ENCODE peak calls at places on chromosome 4, in four cellular contexts. One of them, this sample, is unnamed. For H3K27me3, the result is how much of the 10 kb centered on the place peaks cover.

GRCh38 chr4:47662975-47663374 is 174.9 kb downstream of the CORIN start:
- DNase-seq in left lung: no peak
- DNase-seq in spleen: no peak
- DNase-seq in dorsolateral prefrontal cortex: no peak
- DNase-seq in this sample: no peak

GRCh38 chr4:121784975-121785374 is 16.1 kb upstream of the EXOSC9 start:
- DNase-seq in left lung: no peak
- DNase-seq in spleen: no peak
- DNase-seq in dorsolateral prefrontal cortex: no peak
- DNase-seq in this sample: peak

GRCh38 chr4:64192731-64193412 is 216.4 kb downstream of the TECRL start:
- DNase-seq in left lung: no peak
- DNase-seq in spleen: no peak
- DNase-seq in dorsolateral prefrontal cortex: no peak
- DNase-seq in this sample: no peak

GRCh38 chr4:104906274-104906673 is 240.4 kb upstream of the TET2 start:
- DNase-seq in left lung: no peak
- DNase-seq in spleen: no peak
- DNase-seq in dorsolateral prefrontal cortex: no peak
- DNase-seq in this sample: no peak

GRCh38 chr4:111781611-111782010 is 363.6 kb upstream of the FAM241A start:
- DNase-seq in left lung: no peak
- DNase-seq in spleen: no peak
- DNase-seq in dorsolateral prefrontal cortex: no peak
- DNase-seq in this sample: no peak

GRCh38 chr4:77151246-77151645 is 5.8 kb upstream of the CCNG2 start:
- DNase-seq in left lung: no peak
- DNase-seq in spleen: no peak
- DNase-seq in dorsolateral prefrontal cortex: no peak
- DNase-seq in this sample: no peak

GRCh38 chr4:53987761-53988171 is 76.6 kb downstream of the CHIC2 start:
- DNase-seq in left lung: no peak
- DNase-seq in spleen: no peak
- DNase-seq in dorsolateral prefrontal cortex: no peak
- DNase-seq in this sample: peak

GRCh38 chr4:91422011-91422410 is 881.8 kb upstream of the GRID2 start:
- DNase-seq in left lung: no peak
- DNase-seq in spleen: no peak
- DNase-seq in dorsolateral prefrontal cortex: no peak
- DNase-seq in this sample: no peak

GRCh38 chr4:101355767-101356702 is 8.7 kb upstream of the PPP3CA start:
- DNase-seq in left lung: no peak
- DNase-seq in spleen: no peak
- DNase-seq in dorsolateral prefrontal cortex: no peak
- DNase-seq in this sample: no peak

GRCh38 chr4:134200811-134201215 is 776 bp downstream of the PABPC4L start:
- DNase-seq in left lung: no peak
- DNase-seq in spleen: peak
- DNase-seq in dorsolateral prefrontal cortex: no peak
- DNase-seq in this sample: no peak

GRCh38 chr4:150218447-150218846 is 140.2 kb downstream of the DCLK2 start:
- DNase-seq in left lung: no peak
- DNase-seq in spleen: no peak
- DNase-seq in dorsolateral prefrontal cortex: no peak
- DNase-seq in this sample: no peak

GRCh38 chr4:139858436-139859225 is 193.0 kb downstream of the MGST2 start:
- DNase-seq in left lung: no peak
- DNase-seq in spleen: no peak
- DNase-seq in dorsolateral prefrontal cortex: no peak
- DNase-seq in this sample: no peak

GRCh38 chr4:107482546-107482945 is 237.5 kb downstream of the PAPSS1 start:
- DNase-seq in left lung: no peak
- DNase-seq in spleen: no peak
- DNase-seq in dorsolateral prefrontal cortex: no peak
- DNase-seq in this sample: no peak

GRCh38 chr4:32226201-32226600 is 1506.0 kb downstream of the PCDH7 start:
- DNase-seq in left lung: no peak
- DNase-seq in spleen: no peak
- DNase-seq in dorsolateral prefrontal cortex: no peak
- DNase-seq in this sample: peak

GRCh38 chr4:113446019-113446418 is 315.5 kb downstream of the CAMK2D start:
- DNase-seq in left lung: no peak
- DNase-seq in spleen: no peak
- DNase-seq in dorsolateral prefrontal cortex: no peak
- DNase-seq in this sample: no peak

GRCh38 chr4:166594326-166594946 is 639.9 kb downstream of the SPOCK3 start:
- DNase-seq in left lung: no peak
- DNase-seq in spleen: no peak
- DNase-seq in dorsolateral prefrontal cortex: no peak
- DNase-seq in this sample: peak

GRCh38 chr4:177385576-177386320 is 56.5 kb downstream of the AGA start:
- DNase-seq in left lung: no peak
- DNase-seq in spleen: no peak
- DNase-seq in dorsolateral prefrontal cortex: no peak
- DNase-seq in this sample: no peak

GRCh38 chr4:120544838-120545237 is 377.7 kb downstream of the PRDM5 start:
- DNase-seq in left lung: no peak
- DNase-seq in spleen: no peak
- DNase-seq in dorsolateral prefrontal cortex: no peak
- DNase-seq in this sample: no peak

GRCh38 chr4:22235798-22236197 is 280.1 kb downstream of the ADGRA3 start:
- DNase-seq in left lung: no peak
- DNase-seq in spleen: no peak
- DNase-seq in dorsolateral prefrontal cortex: no peak
- DNase-seq in this sample: no peak

GRCh38 chr4:172851534-172851933 is 317.1 kb upstream of the GALNT7 start:
- DNase-seq in left lung: no peak
- DNase-seq in spleen: no peak
- DNase-seq in dorsolateral prefrontal cortex: no peak
- DNase-seq in this sample: no peak

GRCh38 chr4:159029481-159029880 is 73.4 kb upstream of the RAPGEF2 start:
- DNase-seq in left lung: no peak
- DNase-seq in spleen: no peak
- DNase-seq in dorsolateral prefrontal cortex: no peak
- DNase-seq in this sample: no peak

GRCh38 chr4:70651864-70652506 is 14.3 kb downstream of the JCHAIN start:
- DNase-seq in left lung: no peak
- DNase-seq in spleen: no peak
- DNase-seq in dorsolateral prefrontal cortex: no peak
- DNase-seq in this sample: no peak

GRCh38 chr4:45554423-45554822 is 569.4 kb downstream of the GABRG1 start:
- DNase-seq in left lung: no peak
- DNase-seq in spleen: no peak
- DNase-seq in dorsolateral prefrontal cortex: no peak
- DNase-seq in this sample: no peak

GRCh38 chr4:108003964-108004630 is 14.4 kb downstream of the HADH start:
- DNase-seq in left lung: no peak
- DNase-seq in spleen: no peak
- DNase-seq in dorsolateral prefrontal cortex: no peak
- DNase-seq in this sample: no peak

DNA sequence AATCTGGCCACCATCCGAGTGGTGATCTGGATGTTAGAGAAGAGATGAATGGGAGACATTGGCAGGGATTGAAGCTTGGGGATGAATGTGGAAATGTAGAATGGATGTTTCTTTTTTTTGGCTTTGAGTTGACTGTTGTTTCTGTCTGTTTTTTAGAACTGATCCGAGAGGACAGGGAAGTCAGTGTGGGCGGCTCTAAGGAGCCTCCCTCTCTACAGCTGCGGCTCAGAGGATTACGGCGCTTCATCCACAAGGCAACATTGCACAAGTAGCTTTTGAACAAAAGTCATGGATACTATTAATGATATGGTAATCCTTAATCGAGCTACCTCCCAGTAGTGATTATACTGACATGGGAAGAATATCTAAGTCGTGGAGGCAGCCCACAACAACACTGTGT is 53.1 kb downstream of the HELT start:
- DNase-seq in left lung: no peak
- DNase-seq in spleen: no peak
- DNase-seq in dorsolateral prefrontal cortex: no peak
- DNase-seq in this sample: no peak
- H3K27me3 ChIP-seq in left lung: under half
- H3K27me3 ChIP-seq in spleen: under half
- H3K27me3 ChIP-seq in dorsolateral prefrontal cortex: under half
- H3K27me3 ChIP-seq in this sample: under half

GRCh38 chr4:8879574-8879973 is 7.9 kb upstream of the HMX1 start:
- DNase-seq in left lung: no peak
- DNase-seq in spleen: no peak
- DNase-seq in dorsolateral prefrontal cortex: no peak
- DNase-seq in this sample: no peak
- H3K27me3 ChIP-seq in left lung: under half
- H3K27me3 ChIP-seq in spleen: under half
- H3K27me3 ChIP-seq in dorsolateral prefrontal cortex: under half
- H3K27me3 ChIP-seq in this sample: under half

GRCh38 chr4:8818063-8818881 is 53.4 kb downstream of the HMX1 start:
- DNase-seq in left lung: peak
- DNase-seq in spleen: peak
- DNase-seq in dorsolateral prefrontal cortex: peak
- DNase-seq in this sample: no peak

GRCh38 chr4:8819019-8819418 is 52.6 kb downstream of the HMX1 start:
- DNase-seq in left lung: peak
- DNase-seq in spleen: no peak
- DNase-seq in dorsolateral prefrontal cortex: peak
- DNase-seq in this sample: no peak

GRCh38 chr4:8820178-8821102 is 51.2 kb downstream of the HMX1 start:
- DNase-seq in left lung: peak
- DNase-seq in spleen: peak
- DNase-seq in dorsolateral prefrontal cortex: peak
- DNase-seq in this sample: no peak

GRCh38 chr4:8821151-8821950 is 50.3 kb downstream of the HMX1 start:
- DNase-seq in left lung: peak
- DNase-seq in spleen: peak
- DNase-seq in dorsolateral prefrontal cortex: peak
- DNase-seq in this sample: no peak

GRCh38 chr4:8819421-8820177 is 52.0 kb downstream of the HMX1 start:
- DNase-seq in left lung: no peak
- DNase-seq in spleen: no peak
- DNase-seq in dorsolateral prefrontal cortex: no peak
- DNase-seq in this sample: no peak
- H3K27me3 ChIP-seq in left lung: under half
- H3K27me3 ChIP-seq in spleen: under half
- H3K27me3 ChIP-seq in dorsolateral prefrontal cortex: under half
- H3K27me3 ChIP-seq in this sample: under half

GRCh38 chr4:37728064-37728463 is 41.9 kb upstream of the RELL1 start:
- DNase-seq in left lung: no peak
- DNase-seq in spleen: no peak
- DNase-seq in dorsolateral prefrontal cortex: no peak
- DNase-seq in this sample: no peak

GRCh38 chr4:37729649-37730004 is 43.5 kb upstream of the RELL1 start:
- DNase-seq in left lung: no peak
- DNase-seq in spleen: no peak
- DNase-seq in dorsolateral prefrontal cortex: no peak
- DNase-seq in this sample: no peak

GRCh38 chr4:37727635-37728034 is 41.5 kb upstream of the RELL1 start:
- DNase-seq in left lung: no peak
- DNase-seq in spleen: no peak
- DNase-seq in dorsolateral prefrontal cortex: no peak
- DNase-seq in this sample: no peak

GRCh38 chr4:37725718-37726117 is 39.5 kb upstream of the RELL1 start:
- DNase-seq in left lung: no peak
- DNase-seq in spleen: no peak
- DNase-seq in dorsolateral prefrontal cortex: no peak
- DNase-seq in this sample: no peak

GRCh38 chr4:37726666-37727065 is 40.5 kb upstream of the RELL1 start:
- DNase-seq in left lung: no peak
- DNase-seq in spleen: no peak
- DNase-seq in dorsolateral prefrontal cortex: no peak
- DNase-seq in this sample: no peak
- H3K27me3 ChIP-seq in left lung: under half
- H3K27me3 ChIP-seq in spleen: under half
- H3K27me3 ChIP-seq in dorsolateral prefrontal cortex: under half
- H3K27me3 ChIP-seq in this sample: under half

GRCh38 chr4:11428161-11428700 is 463 bp downstream of the HS3ST1 start:
- DNase-seq in left lung: no peak
- DNase-seq in spleen: peak
- DNase-seq in dorsolateral prefrontal cortex: no peak
- DNase-seq in this sample: no peak
- H3K27me3 ChIP-seq in left lung: under half
- H3K27me3 ChIP-seq in spleen: under half
- H3K27me3 ChIP-seq in dorsolateral prefrontal cortex: under half
- H3K27me3 ChIP-seq in this sample: under half

GRCh38 chr4:787561-787981 is 38.4 kb downstream of the CPLX1 start:
- DNase-seq in left lung: no peak
- DNase-seq in spleen: peak
- DNase-seq in dorsolateral prefrontal cortex: no peak
- DNase-seq in this sample: no peak
- H3K27me3 ChIP-seq in left lung: under half
- H3K27me3 ChIP-seq in spleen: under half
- H3K27me3 ChIP-seq in dorsolateral prefrontal cortex: under half
- H3K27me3 ChIP-seq in this sample: half or more

GRCh38 chr4:154126276-154126675 is 337.4 kb upstream of the SFRP2 start:
- DNase-seq in left lung: no peak
- DNase-seq in spleen: no peak
- DNase-seq in dorsolateral prefrontal cortex: no peak
- DNase-seq in this sample: no peak

GRCh38 chr4:154123897-154124296 is 335.0 kb upstream of the SFRP2 start:
- DNase-seq in left lung: no peak
- DNase-seq in spleen: no peak
- DNase-seq in dorsolateral prefrontal cortex: no peak
- DNase-seq in this sample: no peak

GRCh38 chr4:154125340-154125739 is 336.5 kb upstream of the SFRP2 start:
- DNase-seq in left lung: no peak
- DNase-seq in spleen: no peak
- DNase-seq in dorsolateral prefrontal cortex: no peak
- DNase-seq in this sample: no peak

GRCh38 chr4:154120690-154121089 is 331.8 kb upstream of the SFRP2 start:
- DNase-seq in left lung: no peak
- DNase-seq in spleen: no peak
- DNase-seq in dorsolateral prefrontal cortex: no peak
- DNase-seq in this sample: no peak

DNA sequence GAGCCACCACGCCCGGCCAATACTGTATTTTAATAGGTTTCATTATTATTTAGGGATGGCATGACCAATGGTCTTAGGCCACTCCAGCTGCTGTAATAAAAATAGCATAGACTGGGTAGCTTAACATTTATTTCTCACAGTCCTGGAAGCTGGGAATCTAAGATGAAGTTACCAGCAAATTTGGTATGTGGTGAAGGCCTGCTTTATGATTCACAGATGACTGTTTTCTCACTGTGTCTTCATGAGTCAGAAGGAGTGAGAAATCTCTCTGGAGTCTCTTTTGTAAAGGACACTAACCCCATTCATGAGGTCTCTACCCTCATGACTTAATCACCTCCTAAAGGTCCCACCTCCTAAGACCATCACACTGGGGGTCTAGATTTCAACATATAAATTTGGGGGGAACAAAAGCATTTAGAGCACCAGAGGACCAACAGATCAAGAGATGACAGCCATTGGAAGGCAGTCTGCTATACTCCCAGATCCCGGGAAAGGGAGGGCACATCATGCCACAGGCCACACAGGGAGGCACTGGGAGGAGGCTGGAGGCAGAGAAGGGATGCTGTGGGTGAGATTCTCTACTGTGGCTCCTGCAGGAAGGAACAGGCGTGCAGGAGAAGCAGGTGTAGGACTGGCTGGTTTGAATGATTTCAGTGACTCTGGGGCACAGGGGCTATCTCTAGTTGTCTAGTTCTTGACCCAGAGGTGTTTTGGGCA is 335.8 kb upstream of the SFRP2 start:
- DNase-seq in left lung: no peak
- DNase-seq in spleen: no peak
- DNase-seq in dorsolateral prefrontal cortex: no peak
- DNase-seq in this sample: peak
- H3K27me3 ChIP-seq in left lung: under half
- H3K27me3 ChIP-seq in spleen: under half
- H3K27me3 ChIP-seq in dorsolateral prefrontal cortex: under half
- H3K27me3 ChIP-seq in this sample: under half

GRCh38 chr4:24799196-24799543 is 3.8 kb downstream of the SOD3 start:
- DNase-seq in left lung: no peak
- DNase-seq in spleen: no peak
- DNase-seq in dorsolateral prefrontal cortex: no peak
- DNase-seq in this sample: no peak
- H3K27me3 ChIP-seq in left lung: under half
- H3K27me3 ChIP-seq in spleen: under half
- H3K27me3 ChIP-seq in dorsolateral prefrontal cortex: under half
- H3K27me3 ChIP-seq in this sample: under half

This sample was measured in kidney epithelial cell.